ENCODE peak calls at places on chromosomes 12 and 14, in ten cellular contexts. G is fibroblast of lung, L is vagina, O is gastrocnemius medialis, V is lower lobe of right lung, A is left ventricle myocardium inferior, F is stomach, S is spleen, X is PC-3, K is testis. N is an unnamed sample.

GRCh38 chr12:43210437-43211197 is 341.4 kb downstream of the ADAMTS20 start:
- DNase-seq in A (no peak), O (no peak), F (no peak), L (no peak), X (peak; percentile 31), K (no peak), G (peak; percentile 95), V (no peak), S (no peak), N (no peak)

GRCh38 chr12:105262461-105263184 is 26.6 kb upstream of the APPL2 start:
- DNase-seq in A (no peak), V (no peak), F (no peak), S (no peak), K (no peak), O (no peak), G (peak; percentile 31), L (no peak), X (no peak), N (no peak)

GRCh38 chr14:68662395-68662794 is 130.5 kb downstream of the ZFP36L1 start:
- DNase-seq in X (no peak), O (no peak), G (no peak), S (no peak), A (no peak), F (no peak), L (peak; percentile 80), V (no peak), K (no peak), N (no peak)

GRCh38 chr12:26633591-26634210 is 199.3 kb downstream of the ITPR2 start:
- DNase-seq in A (no peak), S (no peak), V (no peak), O (no peak), K (no peak), X (no peak), L (no peak), G (peak; percentile 89), F (no peak), N (no peak)

GRCh38 chr14:94689218-94689984 is 77.2 kb downstream of the SERPINA3 start:
- DNase-seq in V (no peak), A (peak; percentile 58), O (peak; percentile 23), X (peak; percentile 48), S (peak; percentile 83), F (peak; percentile 68), L (no peak), K (peak; percentile 82), G (peak; percentile 31), N (peak; percentile 48)

GRCh38 chr12:123957191-123957590 is 15.4 kb downstream of the CCDC92 start:
- DNase-seq in V (no peak), X (no peak), F (no peak), G (no peak), A (no peak), L (peak; percentile 64), O (no peak), K (no peak), S (no peak), N (no peak)

GRCh38 chr12:42510823-42511222 is 78.7 kb downstream of the PRICKLE1 start:
- DNase-seq in F (no peak), V (no peak), O (no peak), A (no peak), G (no peak), K (no peak), L (no peak), X (no peak), S (no peak), N (no peak)

GRCh38 chr12:121786441-121786825 is 7.1 kb downstream of the RHOF start:
- DNase-seq in S (no peak), G (peak; percentile 89), K (no peak), V (peak; percentile 80), X (peak; percentile 100), O (peak; percentile 81), A (no peak), L (no peak), F (peak; percentile 85), N (peak; percentile 90)

GRCh38 chr12:85029456-85029855 is 6.6 kb downstream of the TSPAN19 start:
- DNase-seq in A (no peak), L (no peak), X (peak; percentile 71), S (no peak), G (peak; percentile 6), K (no peak), V (no peak), F (no peak), O (no peak), N (no peak)

GRCh38 chr12:19382111-19382526 is 57.2 kb upstream of the AEBP2 start:
- DNase-seq in G (peak; percentile 92), O (no peak), V (no peak), A (no peak), X (peak; percentile 66), L (no peak), K (no peak), S (peak; percentile 32), F (peak; percentile 3), N (no peak)

GRCh38 chr12:118034429-118035193 is 18.1 kb downstream of the RFC5 start:
- DNase-seq in F (no peak), A (no peak), S (no peak), O (no peak), G (peak; percentile 55), K (peak; percentile 36), X (peak; percentile 75), V (no peak), L (no peak), N (peak; percentile 34)
- H3K36me3 ChIP-seq in F (peaks cover 100% of the 10 kb centered on the region), A (peaks cover 87% of the 10 kb centered on the region), S (peaks cover 87% of the 10 kb centered on the region), O (no peaks in the 10 kb centered on the region), G (peaks cover 25% of the 10 kb centered on the region), K (no peaks in the 10 kb centered on the region), X (peaks cover 71% of the 10 kb centered on the region), V (peaks cover 100% of the 10 kb centered on the region), L (peaks cover 75% of the 10 kb centered on the region), N (peaks cover 18% of the 10 kb centered on the region)

DNA sequence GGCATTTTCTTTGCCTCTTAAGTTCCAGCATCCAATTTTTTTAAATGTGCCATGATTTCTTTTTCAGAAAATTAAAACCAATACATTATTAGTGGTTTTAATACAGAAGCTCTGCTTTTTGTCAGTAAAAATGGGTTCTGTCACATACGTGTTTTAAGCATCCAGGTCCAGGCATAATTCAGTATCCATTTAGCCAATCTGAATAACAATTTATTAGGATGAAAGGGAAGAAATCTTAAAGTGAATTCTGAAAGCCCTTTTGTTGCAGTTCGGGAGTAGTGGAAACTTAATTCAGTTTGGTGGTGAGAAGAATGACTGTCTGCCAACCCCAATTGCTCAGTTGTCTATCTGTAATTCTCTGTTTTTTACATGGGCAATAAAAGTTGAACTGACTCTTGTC is 7.2 kb downstream of the XPOT start:
- DNase-seq in G (no peak), K (no peak), S (no peak), L (no peak), V (no peak), A (no peak), X (no peak), O (no peak), F (no peak), N (no peak)
- TF ChIP-seq CTCF in G (no peak), K (no peak), S (no peak), L (no peak), V (no peak), A (no peak), X (no peak), O (no peak), F (no peak), N (no peak)

GRCh38 chr14:74501135-74501614 is 7.6 kb downstream of the ISCA2 start:
- DNase-seq in A (peak; percentile 62), F (peak; percentile 70), V (peak; percentile 83), X (peak; percentile 85), L (no peak), S (no peak), G (peak; percentile 79), O (peak; percentile 48), K (peak; percentile 88), N (peak; percentile 32)
- H3K36me3 ChIP-seq in A (no peaks in the 10 kb centered on the region), F (peaks cover 37% of the 10 kb centered on the region), V (peaks cover 4% of the 10 kb centered on the region), X (no peaks in the 10 kb centered on the region), L (no peaks in the 10 kb centered on the region), S (peaks cover 4% of the 10 kb centered on the region), G (peaks cover 51% of the 10 kb centered on the region), O (no peaks in the 10 kb centered on the region), K (no peaks in the 10 kb centered on the region), N (no peaks in the 10 kb centered on the region)

DNA sequence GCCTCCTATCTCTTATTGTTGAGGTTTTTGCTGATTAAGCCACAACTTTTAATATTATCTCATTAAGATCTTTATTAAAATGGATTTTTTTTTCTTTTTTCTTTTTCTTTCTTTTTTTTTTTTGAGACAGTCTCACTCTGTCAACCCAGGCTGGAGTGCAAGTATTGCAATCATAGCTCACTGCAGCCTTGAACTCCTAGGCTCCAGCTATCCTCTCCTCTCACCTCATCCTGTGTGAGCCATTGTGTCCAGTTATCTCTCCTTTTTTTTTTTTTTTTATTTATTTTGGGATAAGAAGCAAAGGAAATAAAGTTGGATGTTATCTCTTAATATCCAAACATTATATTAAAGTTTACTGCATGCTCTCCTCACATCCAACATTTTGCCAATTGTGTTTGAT is 12.7 kb downstream of the VEZT start:
- DNase-seq in A (no peak), F (no peak), V (no peak), O (no peak), X (no peak), G (no peak), K (no peak), L (no peak), S (no peak), N (no peak)
- TF ChIP-seq CTCF in A (no peak), F (no peak), V (no peak), O (no peak), X (no peak), G (no peak), K (no peak), L (no peak), S (no peak), N (no peak)

N was measured in colonic mucosa.